ENCODE peak calls at places on chromosomes 2 and 18, in nine cellular contexts. G is mucosa of descending colon; P is stomach; I is left lung; F is IMR-90; N is neural progenitor cell; U is PC-9; O is CD8-positive, alpha-beta T cell; E is DND-41. X is an unnamed sample.

GRCh38 chr2:182973441-182974352 is 64.6 kb downstream of the NCKAP1 start:
- DNase-seq in G (no peak), U (no peak), N (no peak), E (no peak), P (no peak), O (no peak), F (no peak), I (no peak), X (no peak)

GRCh38 chr2:32678825-32679224 is 51.0 kb downstream of the TTC27 start:
- DNase-seq in U (no peak), P (no peak), G (no peak), N (no peak), E (no peak), O (no peak), F (peak; percentile 73), I (no peak), X (no peak)

GRCh38 chr18:46406539-46406932 is 250.5 kb downstream of the LOXHD1 start:
- DNase-seq in I (no peak), G (no peak), O (no peak), E (no peak), P (no peak), N (no peak), F (no peak), U (no peak), X (no peak)

GRCh38 chr2:43080626-43081025 is 145.8 kb downstream of the ZFP36L2 start:
- DNase-seq in P (no peak), I (peak; percentile 30), F (no peak), N (no peak), O (no peak), U (no peak), G (no peak), E (no peak), X (no peak)

GRCh38 chr2:45184606-45185005 is 175.4 kb upstream of the SIX2 start:
- DNase-seq in N (no peak), U (peak; percentile 76), E (no peak), F (peak; percentile 61), O (no peak), G (no peak), I (no peak), P (no peak), X (no peak)

GRCh38 chr2:52428224-52428623 is 1339.4 kb upstream of the CHAC2 start:
- DNase-seq in E (no peak), O (no peak), U (no peak), P (no peak), G (no peak), N (peak; percentile 63), F (no peak), I (no peak), X (no peak)

GRCh38 chr18:60984496-60984895 is 348.7 kb upstream of the CDH20 start:
- DNase-seq in G (no peak), I (no peak), F (peak; percentile 47), P (no peak), U (no peak), E (no peak), O (no peak), N (no peak), X (peak; percentile 34)

GRCh38 chr2:214193943-214194342 is 216.9 kb upstream of the VWC2L start:
- DNase-seq in N (no peak), I (no peak), P (no peak), O (no peak), U (no peak), G (no peak), E (no peak), F (peak; percentile 79), X (peak; percentile 32)

GRCh38 chr2:230968921-230969672 is 26.8 kb upstream of the SPATA3 start:
- DNase-seq in P (no peak), N (no peak), I (no peak), E (no peak), U (no peak), O (no peak), F (no peak), G (no peak), X (no peak)

GRCh38 chr2:36173760-36174362 is 181.7 kb upstream of the CRIM1 start:
- DNase-seq in P (no peak), E (no peak), F (no peak), N (no peak), G (no peak), O (no peak), U (no peak), I (no peak), X (no peak)

GRCh38 chr2:223828314-223828713 is 9.1 kb downstream of the AP1S3 start:
- DNase-seq in O (no peak), E (no peak), I (no peak), F (no peak), G (no peak), U (no peak), P (no peak), N (no peak), X (no peak)

GRCh38 chr18:23133860-23134779 is 1.2 kb upstream of the CABLES1 start:
- DNase-seq in I (peak; percentile 68), N (peak; percentile 41), P (peak; percentile 75), G (peak; percentile 60), O (peak; percentile 17), F (no peak), E (no peak), U (peak; percentile 71), X (no peak)

GRCh38 chr2:27380626-27381556 is at the start of gene ZNF513:
- DNase-seq in P (peak; percentile 98), G (peak; percentile 96), F (peak; percentile 93), E (peak; percentile 90), I (peak; percentile 97), O (peak; percentile 89), N (peak; percentile 98), U (peak; percentile 67), X (peak; percentile 84)

GRCh38 chr18:35695803-35696202 is 114.3 kb downstream of the GALNT1 start:
- DNase-seq in P (peak; percentile 82), N (no peak), U (no peak), F (no peak), E (no peak), G (no peak), O (no peak), I (no peak), X (no peak)

GRCh38 chr2:45714679-45715078 is 63.2 kb downstream of the PRKCE start:
- DNase-seq in O (no peak), N (no peak), E (no peak), U (peak; percentile 20), P (no peak), G (no peak), I (no peak), F (no peak), X (no peak)

GRCh38 chr18:48575658-48576453 is 37.0 kb downstream of the CTIF start:
- DNase-seq in N (no peak), U (no peak), P (peak; percentile 33), E (no peak), F (no peak), G (no peak), I (no peak), O (no peak), X (no peak)

DNA sequence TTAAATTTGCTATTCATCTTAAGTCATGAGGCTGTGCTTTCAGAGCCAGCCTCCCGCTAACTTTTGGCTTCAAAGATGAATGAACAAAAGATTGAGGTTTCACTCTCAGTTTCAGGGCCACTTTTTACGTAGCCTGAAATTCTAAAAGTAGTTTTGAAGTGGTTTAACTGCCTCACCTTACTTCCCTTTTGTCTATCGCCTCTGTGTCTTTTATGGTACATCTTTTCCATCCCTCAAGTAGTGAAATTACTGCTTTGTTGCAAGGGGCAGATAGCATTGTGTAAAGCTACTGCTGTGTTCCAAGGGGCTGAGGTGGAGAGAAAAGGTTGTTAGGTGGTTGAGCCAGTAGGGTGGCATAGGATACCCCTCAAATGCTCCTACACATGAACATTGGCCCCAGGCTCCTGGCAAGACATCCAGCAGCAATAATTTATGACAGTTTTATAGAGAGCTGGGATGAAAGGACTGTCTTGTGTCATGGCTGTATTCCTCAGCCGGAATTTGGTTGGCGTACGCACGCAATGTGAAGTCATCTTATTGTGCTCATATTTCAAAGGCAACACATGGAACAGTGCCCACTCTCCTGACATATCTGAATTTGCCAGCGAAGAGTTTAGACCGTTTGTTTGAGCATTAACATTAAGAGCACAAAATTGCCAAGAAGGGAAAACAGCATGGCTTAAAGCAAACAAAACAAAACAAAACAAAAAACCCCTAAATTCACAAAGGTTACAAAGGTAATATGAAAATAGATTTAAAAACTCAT is 32.2 kb downstream of the QPCT start:
- DNase-seq in P (no peak), E (peak; percentile 32), O (peak; percentile 28), F (peak; percentile 94), N (no peak), U (no peak), G (peak; percentile 28), I (no peak), X (peak; percentile 75)
- H3K4me3 ChIP-seq in P (no peak overlapping the region), E (no peak overlapping the region), O (no peak overlapping the region), F (peak overlapping the region; percentile 14), N (no peak overlapping the region), U (no peak overlapping the region), G (no peak overlapping the region), I (no peak overlapping the region), X (no peak overlapping the region)

GRCh38 chr2:172249336-172249735 is 146.6 kb upstream of the DLX2 start:
- DNase-seq in G (no peak), U (no peak), P (no peak), E (no peak), N (no peak), I (no peak), O (no peak), F (peak; percentile 31), X (no peak)
- H3K9me3 ChIP-seq in G (no peaks in the 10 kb centered on the region), U (peaks cover 11% of the 10 kb centered on the region), P (no peaks in the 10 kb centered on the region), E (no peaks in the 10 kb centered on the region), N (no peaks in the 10 kb centered on the region), I (no peaks in the 10 kb centered on the region), O (no peaks in the 10 kb centered on the region), F (no peaks in the 10 kb centered on the region), X (no peaks in the 10 kb centered on the region)

DNA sequence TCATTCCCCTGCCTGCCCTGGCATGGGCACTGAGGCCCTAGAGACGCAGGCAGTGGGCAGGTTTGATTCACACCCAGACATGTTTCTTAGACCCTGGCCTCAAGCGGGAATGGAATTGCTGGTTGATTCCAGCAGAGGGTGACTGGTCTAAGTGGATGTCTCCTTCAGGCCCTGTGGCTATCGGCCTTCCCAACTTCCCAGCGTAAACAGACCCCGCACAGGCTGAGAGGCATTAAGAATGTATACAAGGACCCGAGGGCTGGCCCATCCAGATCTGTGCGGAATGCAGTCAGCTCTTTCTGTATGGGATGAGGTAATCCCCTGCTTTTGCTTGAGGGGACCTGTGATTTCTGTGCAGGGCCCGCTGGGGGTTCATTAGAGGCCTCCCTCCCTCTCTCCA is 6.4 kb downstream of the ACKR3 start:
- DNase-seq in E (no peak), O (no peak), I (no peak), U (no peak), N (peak; percentile 85), F (no peak), P (no peak), G (no peak), X (no peak)
- TF ChIP-seq CTCF in E (no peak), O (no peak), I (no peak), U (no peak), N (peak; percentile 39), F (no peak), P (no peak), G (no peak), X (no peak)

DNA sequence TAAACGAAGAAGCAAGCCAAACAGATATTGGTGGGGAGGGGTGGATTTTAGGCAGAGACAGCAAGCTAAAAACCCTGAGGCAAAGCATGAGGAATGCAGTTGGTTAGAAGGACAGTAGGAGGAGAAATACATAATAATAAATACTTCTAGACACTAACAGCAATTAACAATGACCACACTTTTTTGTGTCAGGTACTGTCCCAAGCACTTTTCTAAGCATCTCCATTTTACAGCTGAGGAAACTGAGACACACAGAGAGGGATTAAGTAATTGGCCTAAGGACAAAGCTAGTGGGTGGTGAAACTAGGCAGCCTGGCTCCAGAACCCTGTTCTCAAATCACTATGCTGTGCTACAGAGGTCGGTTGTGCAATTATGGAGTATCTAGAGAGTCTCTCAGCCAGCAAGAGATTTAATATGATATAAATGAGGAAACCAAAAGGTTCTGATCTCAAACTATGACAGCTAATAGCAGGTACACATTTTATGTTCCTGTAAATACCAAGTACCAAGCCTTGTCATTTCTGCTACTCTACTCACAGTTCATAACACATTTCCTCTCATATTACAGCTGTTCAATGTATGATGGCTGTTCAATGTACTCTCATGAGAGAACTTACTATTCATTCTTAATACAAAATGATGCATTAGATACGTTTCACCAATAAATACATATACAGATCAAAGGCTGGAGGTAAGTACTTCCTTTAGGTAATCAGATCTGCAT is 5.3 kb downstream of the MAP4K3 start:
- DNase-seq in P (no peak), G (no peak), F (peak; percentile 45), E (no peak), N (no peak), U (no peak), I (no peak), O (no peak), X (no peak)
- H3K4me3 ChIP-seq in P (no peak overlapping the region), G (no peak overlapping the region), F (no peak overlapping the region), E (no peak overlapping the region), N (no peak overlapping the region), U (no peak overlapping the region), I (no peak overlapping the region), O (no peak overlapping the region), X (no peak overlapping the region)